ENCODE peak calls at places on chromosomes 13 and 19, in five cellular contexts. A is adrenal gland, L is mesenchymal stem cell, Z is pancreas, M is SJSA1. E is an unnamed sample.

GRCh38 chr19:883661-884211 is 9.3 kb downstream of the MED16 start:
- DNase-seq in M (no peak), A (no peak), L (no peak), Z (no peak), E (no peak)

GRCh38 chr13:113882716-113883115 is 18.8 kb upstream of the GAS6 start:
- DNase-seq in Z (no peak), A (no peak), M (no peak), L (no peak), E (no peak)

GRCh38 chr13:26663801-26664200 is 96.8 kb downstream of the GPR12 start:
- DNase-seq in A (no peak), L (no peak), Z (no peak), M (no peak), E (peak)

GRCh38 chr19:2149980-2150793 is 1.2 kb downstream of the AP3D1 start:
- DNase-seq in M (no peak), A (peak), L (peak), Z (peak), E (no peak)

GRCh38 chr13:106101201-106101600 is 434.3 kb downstream of the EFNB2 start:
- DNase-seq in A (no peak), L (no peak), Z (no peak), M (no peak), E (no peak)

GRCh38 chr13:102580552-102581169 is 16.1 kb upstream of the TPP2 start:
- DNase-seq in L (peak), M (no peak), A (no peak), Z (no peak), E (peak)

GRCh38 chr13:40232321-40232720 is 434.1 kb downstream of the FOXO1 start:
- DNase-seq in Z (no peak), M (no peak), L (no peak), A (no peak), E (peak)

GRCh38 chr19:14363203-14364097 is 17.8 kb upstream of the ADGRE5 start:
- DNase-seq in A (peak), Z (no peak), L (peak), M (no peak), E (peak)

GRCh38 chr13:98648676-98649075 is 71.8 kb upstream of the STK24 start:
- DNase-seq in A (no peak), Z (no peak), M (peak), L (no peak), E (no peak)

GRCh38 chr19:19160489-19161035 is 9.5 kb downstream of the MEF2B start:
- DNase-seq in A (no peak), Z (no peak), M (no peak), L (no peak), E (no peak)

GRCh38 chr19:19162495-19162894 is 7.6 kb downstream of the MEF2B start:
- DNase-seq in Z (no peak), L (no peak), A (no peak), M (no peak), E (no peak)

GRCh38 chr19:19157808-19158207 is 12.3 kb downstream of the MEF2B start:
- DNase-seq in Z (no peak), L (no peak), M (no peak), A (no peak), E (no peak)

GRCh38 chr19:19155495-19156219 is 14.4 kb downstream of the MEF2B start:
- DNase-seq in L (no peak), Z (no peak), A (no peak), M (no peak), E (no peak)

GRCh38 chr19:19159534-19159933 is 10.5 kb downstream of the MEF2B start:
- DNase-seq in M (no peak), Z (no peak), A (no peak), L (no peak), E (no peak)
- H3K27ac ChIP-seq in M (no peak), Z (no peak), A (no peak), L (no peak), E (no peak)

GRCh38 chr13:108325863-108326262 is 56.3 kb downstream of the TNFSF13B start:
- DNase-seq in A (no peak), L (no peak), M (no peak), Z (no peak), E (no peak)
- H3K27ac ChIP-seq in A (no peak), L (no peak), M (no peak), Z (no peak), E (no peak)

DNA sequence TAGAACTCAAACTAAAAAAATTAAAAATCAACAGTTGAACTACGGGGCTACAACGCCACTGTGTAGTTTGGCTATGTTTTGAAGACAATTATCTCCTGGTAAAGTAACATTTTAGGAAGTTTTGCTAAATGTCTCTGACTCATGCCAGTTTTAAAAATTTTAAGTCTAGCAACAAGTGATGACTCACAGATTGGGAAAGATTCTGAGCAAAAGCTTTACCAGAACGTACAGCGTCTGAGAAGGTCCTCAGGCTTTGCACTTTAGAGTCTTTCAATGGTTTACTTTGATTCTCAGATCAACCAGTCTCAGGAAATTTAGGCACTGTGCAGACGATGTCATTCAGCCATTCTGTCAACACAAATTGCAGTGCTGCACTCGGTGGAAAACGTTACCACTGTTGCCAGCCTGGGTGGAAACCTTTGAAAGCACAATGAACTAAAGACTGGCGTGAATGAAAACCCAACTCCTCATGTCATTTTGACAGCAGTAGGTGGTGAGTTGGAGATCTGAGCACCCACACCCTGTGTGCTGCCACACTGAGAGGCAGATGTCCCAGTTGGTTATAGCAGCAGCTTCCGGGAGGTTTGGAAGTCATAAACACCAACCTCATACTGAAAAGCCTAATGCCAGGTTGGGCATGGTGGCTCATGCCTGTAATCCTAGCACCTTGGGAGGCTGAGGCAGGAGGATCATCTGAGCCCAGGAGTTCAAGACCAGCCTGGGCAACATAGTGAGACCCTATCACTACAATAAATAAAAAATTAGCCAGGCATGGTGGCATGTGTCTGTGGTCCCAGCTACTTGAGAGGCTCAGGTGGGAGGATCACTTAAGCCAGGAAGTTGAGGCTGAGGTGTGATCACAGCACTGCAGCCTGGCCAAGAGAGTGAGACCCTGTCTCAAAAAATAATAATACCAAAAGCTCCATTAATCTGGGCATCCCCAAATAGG is 6.3 kb upstream of the WTIP start:
- DNase-seq in L (peak), A (no peak), Z (no peak), M (no peak), E (no peak)
- H3K27ac ChIP-seq in L (peak), A (no peak), Z (no peak), M (peak), E (no peak)

GRCh38 chr19:40254714-40255418 is 28.4 kb upstream of the CCNP start:
- DNase-seq in A (peak), M (no peak), L (no peak), Z (no peak), E (no peak)
- H3K27ac ChIP-seq in A (peak), M (no peak), L (no peak), Z (no peak), E (no peak)

E was measured in SJCRH30.